ENCODE peak calls at places on chromosomes 1 and 21, in ten cellular contexts. K is transverse colon, W is mammary epithelial cell, J is A549, Y is ovary, H is breast epithelium, L is sigmoid colon, C is cardiac fibroblast, I is tibial artery, A is epithelial cell of esophagus. R is an unnamed sample.

GRCh38 chr1:159779403-159779851 is 1.3 kb upstream of the DUSP23 start:
- DNase-seq in A (peak), C (peak), J (no peak), I (peak), H (peak), Y (peak), K (no peak), L (no peak), W (peak), R (peak)

GRCh38 chr1:64933296-64934070 is 32.9 kb downstream of the JAK1 start:
- DNase-seq in L (peak), C (peak), I (peak), W (peak), K (no peak), H (peak), Y (peak), J (peak), A (peak), R (peak)

GRCh38 chr1:62325696-62326095 is 6.5 kb upstream of the KANK4 start:
- DNase-seq in K (no peak), L (no peak), W (peak), J (no peak), C (no peak), H (no peak), A (peak), I (no peak), Y (no peak), R (peak)

GRCh38 chr1:17594026-17594425 is 54.5 kb downstream of the ARHGEF10L start:
- DNase-seq in C (no peak), J (no peak), A (no peak), I (no peak), W (no peak), Y (no peak), K (no peak), L (no peak), H (no peak), R (no peak)

GRCh38 chr1:29428216-29428615 is 191.9 kb downstream of the PTPRU start:
- DNase-seq in L (peak), K (no peak), H (no peak), W (no peak), C (no peak), I (no peak), J (no peak), Y (no peak), A (no peak), R (no peak)

GRCh38 chr1:221487781-221488520 is 253.9 kb downstream of the DUSP10 start:
- DNase-seq in J (peak), C (peak), H (no peak), L (no peak), A (peak), K (no peak), I (no peak), W (peak), Y (no peak), R (peak)

GRCh38 chr1:159960721-159961381 is 6.8 kb upstream of the SLAMF9 start:
- DNase-seq in Y (peak), K (peak), W (peak), C (peak), J (peak), I (peak), L (peak), A (peak), H (no peak), R (peak)

GRCh38 chr1:192543445-192543844 is 32.1 kb upstream of the RGS1 start:
- DNase-seq in H (no peak), W (no peak), C (no peak), I (no peak), Y (no peak), L (no peak), K (no peak), A (no peak), J (no peak), R (no peak)

GRCh38 chr1:45806129-45806528 is 2.7 kb downstream of the MAST2 start:
- DNase-seq in J (no peak), L (no peak), Y (no peak), A (no peak), C (no peak), H (no peak), W (no peak), I (no peak), K (no peak), R (no peak)
- H3K4me3 ChIP-seq in J (no peak), L (no peak), Y (no peak), A (no peak), C (no peak), H (no peak), W (no peak), I (no peak), K (no peak), R (no peak)

GRCh38 chr1:85605519-85606413 is 25.2 kb downstream of the CCN1 start:
- DNase-seq in J (peak), A (peak), K (no peak), C (no peak), Y (no peak), W (peak), H (no peak), L (no peak), I (no peak), R (no peak)
- TF ChIP-seq CTCF in J (peak), A (no peak), K (no peak), C (no peak), Y (no peak), W (no peak), H (no peak), L (no peak), I (no peak), R (peak)

GRCh38 chr1:57202254-57202653 is 221.6 kb downstream of the DAB1 start:
- DNase-seq in I (no peak), L (no peak), J (no peak), A (no peak), K (no peak), W (no peak), C (no peak), H (no peak), Y (no peak), R (no peak)

GRCh38 chr1:57208903-57209302 is 215.0 kb downstream of the DAB1 start:
- DNase-seq in W (no peak), J (no peak), Y (no peak), A (no peak), H (no peak), I (no peak), K (no peak), L (no peak), C (no peak), R (no peak)

GRCh38 chr1:57204091-57204490 is 219.8 kb downstream of the DAB1 start:
- DNase-seq in J (no peak), Y (no peak), K (no peak), A (peak), H (no peak), I (no peak), W (peak), C (no peak), L (no peak), R (no peak)

GRCh38 chr1:57206038-57206437 is 217.8 kb downstream of the DAB1 start:
- DNase-seq in A (no peak), L (no peak), H (no peak), W (no peak), J (no peak), I (no peak), C (no peak), K (no peak), Y (no peak), R (no peak)

GRCh38 chr1:57204942-57205787 is 218.7 kb downstream of the DAB1 start:
- DNase-seq in Y (no peak), I (no peak), K (no peak), A (peak), W (no peak), J (no peak), L (no peak), C (no peak), H (no peak), R (no peak)
- H3K4me3 ChIP-seq in Y (no peak), I (no peak), K (no peak), A (no peak), W (no peak), J (no peak), L (no peak), C (no peak), H (no peak), R (no peak)

GRCh38 chr1:109248797-109249629 is at the start of gene CELSR2:
- DNase-seq in I (no peak), W (peak), Y (peak), L (peak), K (peak), C (peak), J (peak), A (peak), H (no peak), R (peak)
- TF ChIP-seq CTCF in I (no peak), W (no peak), Y (no peak), L (no peak), K (no peak), C (no peak), J (no peak), A (no peak), H (no peak), R (no peak)

GRCh38 chr1:1929102-1929638 is 10.1 kb upstream of the TMEM52 start:
- DNase-seq in K (no peak), Y (no peak), I (no peak), A (no peak), W (no peak), L (no peak), J (no peak), H (no peak), C (no peak), R (no peak)

GRCh38 chr1:1926886-1927660 is 8.0 kb upstream of the TMEM52 start:
- DNase-seq in A (no peak), K (peak), I (no peak), W (no peak), C (no peak), L (no peak), H (no peak), J (no peak), Y (no peak), R (no peak)

GRCh38 chr1:1928231-1929101 is 9.4 kb upstream of the TMEM52 start:
- DNase-seq in W (no peak), J (no peak), K (peak), C (no peak), L (no peak), H (no peak), I (peak), A (no peak), Y (no peak), R (no peak)

GRCh38 chr1:1926346-1926811 is 7.3 kb upstream of the TMEM52 start:
- DNase-seq in I (no peak), C (no peak), K (peak), J (no peak), W (no peak), L (no peak), H (no peak), A (no peak), Y (no peak), R (no peak)

DNA sequence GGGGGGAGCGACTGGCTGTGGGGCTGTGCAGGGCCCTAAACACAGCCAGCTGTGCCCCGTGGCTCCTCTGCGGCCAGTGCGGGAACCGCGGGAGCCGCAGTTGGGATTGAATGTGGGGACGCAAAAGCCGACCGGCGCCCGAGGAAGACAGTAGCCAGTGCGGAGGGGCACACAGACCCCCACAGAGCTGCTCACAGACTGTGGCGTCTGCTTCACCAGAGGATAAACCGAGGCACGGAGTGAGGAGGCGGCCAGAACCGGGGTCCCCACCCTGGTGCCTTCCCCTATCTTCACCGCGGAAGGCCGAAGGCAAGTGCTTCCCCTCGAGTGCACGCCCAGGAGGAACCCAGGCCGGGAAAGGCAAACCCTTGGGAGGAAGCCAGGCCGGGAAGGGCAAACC is 8.7 kb upstream of the TMEM52 start:
- DNase-seq in A (no peak), Y (no peak), W (no peak), I (peak), K (peak), H (no peak), C (no peak), J (no peak), L (no peak), R (no peak)
- H3K4me3 ChIP-seq in A (no peak), Y (no peak), W (no peak), I (no peak), K (no peak), H (no peak), C (no peak), J (no peak), L (no peak), R (no peak)

DNA sequence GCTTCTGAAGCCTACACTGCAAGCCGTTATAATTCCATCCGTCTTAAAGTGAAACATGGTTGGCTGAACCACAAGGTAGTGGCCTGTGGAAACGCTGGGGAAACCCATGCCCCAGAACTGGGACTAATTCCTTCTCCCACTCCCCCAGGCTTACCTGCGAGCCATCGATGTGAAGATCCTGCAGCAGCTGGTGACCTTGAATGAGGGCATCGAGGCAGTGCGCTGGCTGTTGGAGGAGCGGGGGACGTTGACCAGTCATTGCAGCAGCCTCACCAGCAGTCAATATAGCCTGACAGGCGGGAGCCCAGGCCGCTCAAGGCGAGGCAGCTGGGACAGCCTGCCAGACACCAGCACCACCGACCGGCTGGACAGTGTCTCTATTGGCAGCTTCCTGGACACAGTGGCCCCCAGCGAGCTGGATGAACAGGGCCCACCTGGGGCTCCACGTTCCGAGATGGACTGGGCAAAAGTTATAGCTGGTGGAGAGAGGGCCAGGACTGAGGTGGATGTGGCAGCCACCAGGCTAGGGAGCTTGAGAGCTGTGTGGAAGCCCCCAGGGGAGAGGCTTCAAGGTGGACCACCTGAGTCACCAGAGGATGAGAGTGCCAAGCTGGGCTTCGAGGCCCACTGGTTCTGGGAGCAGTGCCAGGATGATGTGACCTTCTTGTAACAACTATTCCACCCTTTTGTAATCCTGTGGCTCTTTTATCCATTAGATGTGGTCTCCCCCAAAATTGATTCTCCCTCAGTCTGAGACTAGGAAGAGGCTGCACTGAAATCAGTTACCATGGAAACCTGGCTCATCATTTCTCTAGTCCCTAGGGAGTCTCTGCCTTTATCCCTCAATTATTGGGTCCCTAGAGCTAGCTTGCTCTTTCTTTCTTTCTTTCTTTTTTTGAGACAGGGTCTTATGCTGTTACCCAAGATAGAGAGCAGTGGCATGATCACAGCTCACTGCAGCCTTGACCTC is 16.7 kb downstream of the LURAP1 start:
- DNase-seq in K (no peak), A (no peak), J (no peak), L (no peak), I (no peak), W (no peak), H (no peak), Y (no peak), C (no peak), R (no peak)
- TF ChIP-seq CTCF in K (no peak), A (no peak), J (no peak), L (no peak), I (no peak), W (no peak), H (no peak), Y (no peak), C (no peak), R (no peak)

GRCh38 chr21:14737278-14737677 is 191.2 kb upstream of the SAMSN1 start:
- DNase-seq in I (no peak), K (no peak), W (no peak), H (no peak), C (no peak), A (no peak), J (no peak), Y (no peak), L (no peak), R (peak)
- H3K4me3 ChIP-seq in I (no peak), K (no peak), W (no peak), H (no peak), C (no peak), A (no peak), J (no peak), Y (no peak), L (no peak), R (no peak)

GRCh38 chr1:198523183-198523942 is 17.1 kb downstream of the ATP6V1G3 start:
- DNase-seq in Y (no peak), L (no peak), J (no peak), W (no peak), H (no peak), I (no peak), C (no peak), A (no peak), K (no peak), R (no peak)
- TF ChIP-seq CTCF in Y (no peak), L (no peak), J (no peak), W (no peak), H (no peak), I (no peak), C (no peak), A (no peak), K (no peak), R (no peak)

DNA sequence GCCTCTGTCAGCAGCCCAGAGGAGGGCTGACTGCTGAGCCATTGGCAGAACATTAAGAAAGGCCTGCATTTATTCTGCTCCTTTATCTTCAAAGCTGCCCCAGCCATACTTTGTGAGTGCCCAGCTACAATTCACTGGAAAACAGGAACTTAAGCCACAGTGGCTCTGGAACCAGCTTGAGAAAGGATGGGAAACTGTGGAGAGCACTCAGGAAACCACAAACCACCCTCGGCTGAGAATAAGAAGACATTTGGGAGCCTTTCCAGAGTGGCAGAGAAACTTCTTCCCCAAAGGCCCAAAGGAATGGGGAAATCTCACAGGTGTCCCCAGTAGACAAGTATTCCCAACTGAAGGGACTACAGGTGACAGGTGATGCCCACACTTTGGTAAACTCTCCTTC is 1.8 kb downstream of the LAMB3 start:
- DNase-seq in J (no peak), C (no peak), K (no peak), Y (no peak), H (no peak), W (peak), I (no peak), L (no peak), A (no peak), R (no peak)
- H3K4me3 ChIP-seq in J (no peak), C (no peak), K (no peak), Y (no peak), H (peak), W (peak), I (no peak), L (no peak), A (peak), R (no peak)

GRCh38 chr1:209076688-209077087 is 506.8 kb upstream of the CAMK1G start:
- DNase-seq in J (peak), A (peak), I (no peak), Y (no peak), L (no peak), C (no peak), W (peak), K (peak), H (no peak), R (peak)
- TF ChIP-seq CTCF in J (peak), A (no peak), I (no peak), Y (no peak), L (no peak), C (no peak), W (peak), K (peak), H (no peak), R (no peak)

R was measured in choroid plexus epithelial cell.